ENCODE peak calls at places on chromosomes 5 and 9, in six cellular contexts. C, I, A, V, E and M are unnamed samples.

GRCh38 chr9:21075484-21075883 is 2.3 kb downstream of the IFNB1 start:
- DNase-seq in C (no peak), I (no peak), A (no peak), V (no peak), E (no peak), M (peak; percentile 36)

GRCh38 chr5:80125962-80126480 is 90.9 kb downstream of the THBS4 start:
- DNase-seq in C (no peak), I (no peak), A (peak; percentile 49), V (no peak), E (no peak), M (no peak)

GRCh38 chr9:95182854-95183563 is 134.5 kb downstream of the FANCC start:
- DNase-seq in C (no peak), I (no peak), A (no peak), V (peak; percentile 83), E (no peak), M (peak; percentile 48)

GRCh38 chr5:757931-758697 is 26.4 kb downstream of the ZDHHC11B start:
- DNase-seq in C (peak; percentile 90), I (peak; percentile 11), A (peak; percentile 8), V (peak; percentile 92), E (no peak), M (peak; percentile 81)

GRCh38 chr5:98016771-98017170 is 756.7 kb upstream of the RGMB start:
- DNase-seq in C (no peak), I (no peak), A (peak; percentile 11), V (no peak), E (no peak), M (no peak)

GRCh38 chr9:93091453-93092081 is 4.5 kb upstream of the CARD19 start:
- DNase-seq in C (no peak), I (no peak), A (peak; percentile 44), V (peak; percentile 65), E (no peak), M (peak; percentile 0)

GRCh38 chr5:128644863-128645262 is 106.8 kb upstream of the FBN2 start:
- DNase-seq in C (no peak), I (no peak), A (no peak), V (no peak), E (no peak), M (no peak)

GRCh38 chr5:42655982-42656660 is 100.5 kb upstream of the CCDC152 start:
- DNase-seq in C (no peak), I (no peak), A (no peak), V (peak; percentile 58), E (no peak), M (no peak)

GRCh38 chr5:133853972-133854371 is 114.5 kb downstream of the C5orf15 start:
- DNase-seq in C (no peak), I (no peak), A (no peak), V (no peak), E (no peak), M (peak; percentile 56)

GRCh38 chr9:130897848-130898551 is 1.4 kb upstream of the QRFP start:
- DNase-seq in C (no peak), I (no peak), A (no peak), V (no peak), E (peak; percentile 21), M (no peak)

GRCh38 chr9:136572003-136572595 is 26.3 kb upstream of the NOTCH1 start:
- DNase-seq in C (peak; percentile 73), I (no peak), A (no peak), V (peak; percentile 99), E (no peak), M (peak; percentile 98)

GRCh38 chr9:127598839-127599549 is 13.1 kb upstream of the STXBP1 start:
- DNase-seq in C (no peak), I (no peak), A (no peak), V (peak; percentile 78), E (no peak), M (peak; percentile 18)

GRCh38 chr5:103487253-103487652 is 75.3 kb downstream of the NUDT12 start:
- DNase-seq in C (no peak), I (no peak), A (peak; percentile 49), V (no peak), E (no peak), M (no peak)

GRCh38 chr9:136098844-136099243 is 3.8 kb upstream of the NACC2 start:
- DNase-seq in C (no peak), I (no peak), A (no peak), V (no peak), E (no peak), M (no peak)

GRCh38 chr9:83570359-83570758 is 32.2 kb upstream of the FRMD3 start:
- DNase-seq in C (no peak), I (no peak), A (peak; percentile 37), V (no peak), E (no peak), M (no peak)

GRCh38 chr5:68178579-68178978 is 37.0 kb upstream of the PIK3R1 start:
- DNase-seq in C (no peak), I (no peak), A (no peak), V (no peak), E (no peak), M (no peak)

GRCh38 chr5:126234563-126235195 is 188.5 kb upstream of the GRAMD2B start:
- DNase-seq in C (no peak), I (no peak), A (peak; percentile 19), V (peak; percentile 80), E (peak; percentile 61), M (peak; percentile 71)

GRCh38 chr5:98713027-98713426 is 60.4 kb upstream of the RGMB start:
- DNase-seq in C (no peak), I (no peak), A (peak; percentile 44), V (no peak), E (no peak), M (no peak)

GRCh38 chr9:11701706-11702105 is 991.5 kb upstream of the TYRP1 start:
- DNase-seq in C (no peak), I (no peak), A (no peak), V (no peak), E (no peak), M (no peak)

GRCh38 chr9:116267021-116267420 is 113.4 kb downstream of the PAPPA start:
- DNase-seq in C (no peak), I (no peak), A (peak; percentile 20), V (no peak), E (no peak), M (no peak)